ENCODE peak calls at places on chromosomes 11 and 22, in six cellular contexts. A is GM12878, I is Peyer's patch, B is IMR-90, S is transverse colon, Z is gastrocnemius medialis. V is an unnamed sample.

GRCh38 chr11:75369846-75370245 is 18.4 kb upstream of the ARRB1 start:
- DNase-seq in B (no peak), Z (peak), S (no peak), A (no peak), I (no peak), V (no peak)

GRCh38 chr11:94623120-94623735 is 56.1 kb downstream of the PIWIL4 start:
- DNase-seq in A (peak), I (no peak), Z (peak), S (peak), B (peak), V (peak)

GRCh38 chr11:16891964-16892363 is 122.2 kb downstream of the PLEKHA7 start:
- DNase-seq in A (no peak), Z (no peak), S (no peak), B (peak), I (no peak), V (no peak)

GRCh38 chr11:1823376-1824220 is 11.2 kb upstream of the SYT8 start:
- DNase-seq in B (no peak), I (no peak), S (no peak), A (no peak), Z (no peak), V (no peak)

GRCh38 chr22:38843201-38843715 is 570 bp downstream of the NPTXR start:
- DNase-seq in A (no peak), S (peak), B (peak), Z (no peak), I (peak), V (no peak)

GRCh38 chr11:69040581-69041260 is 8.0 kb upstream of the TPCN2 start:
- DNase-seq in S (no peak), B (peak), I (no peak), Z (no peak), A (no peak), V (no peak)

GRCh38 chr11:34791725-34792124 is 124.5 kb downstream of the APIP start:
- DNase-seq in A (no peak), I (no peak), B (no peak), Z (no peak), S (no peak), V (no peak)

GRCh38 chr11:92776676-92777075 is 192.8 kb upstream of the MTNR1B start:
- DNase-seq in B (no peak), Z (no peak), S (no peak), A (no peak), I (no peak), V (no peak)

GRCh38 chr11:67351275-67352005 is 1.9 kb downstream of the POLD4 start:
- DNase-seq in I (no peak), B (peak), S (peak), A (no peak), Z (peak), V (peak)

GRCh38 chr11:19191530-19192169 is 10.1 kb downstream of the CSRP3 start:
- DNase-seq in S (peak), A (no peak), I (no peak), B (no peak), Z (peak), V (no peak)

GRCh38 chr22:26709617-26710390 is 52.4 kb downstream of the MIAT start:
- DNase-seq in S (no peak), Z (no peak), B (peak), I (no peak), A (no peak), V (no peak)

GRCh38 chr11:69370984-69371709 is 77.2 kb downstream of the MYEOV start:
- DNase-seq in S (no peak), Z (no peak), I (no peak), A (no peak), B (no peak), V (peak)

GRCh38 chr11:128497057-128497957 is 90.1 kb downstream of the ETS1 start:
- DNase-seq in Z (peak), I (no peak), B (peak), A (peak), S (no peak), V (no peak)

GRCh38 chr11:104154296-104154695 is 9.7 kb downstream of the PDGFD start:
- DNase-seq in A (no peak), Z (no peak), B (no peak), S (no peak), I (no peak), V (no peak)

GRCh38 chr22:32987081-32987631 is 71.0 kb downstream of the SYN3 start:
- DNase-seq in S (no peak), I (no peak), A (no peak), B (no peak), Z (peak), V (no peak)

GRCh38 chr11:93100211-93100610 is 97.6 kb downstream of the SLC36A4 start:
- DNase-seq in A (no peak), I (no peak), S (no peak), Z (no peak), B (peak), V (no peak)

GRCh38 chr11:31806944-31807790 is 4.0 kb downstream of the PAX6 start:
- DNase-seq in S (no peak), I (no peak), B (no peak), Z (no peak), A (no peak), V (no peak)

GRCh38 chr11:475941-476340 is 25.9 kb downstream of the PTDSS2 start:
- DNase-seq in S (no peak), I (no peak), B (no peak), A (no peak), Z (no peak), V (no peak)

GRCh38 chr11:33329705-33330329 is 72.6 kb downstream of the HIPK3 start:
- DNase-seq in B (peak), I (no peak), S (peak), A (no peak), Z (peak), V (peak)

GRCh38 chr11:8079111-8079675 is 1.8 kb upstream of the TUB start:
- DNase-seq in I (no peak), Z (no peak), B (no peak), A (no peak), S (no peak), V (no peak)

GRCh38 chr11:8082391-8083087 is 1.5 kb downstream of the TUB start:
- DNase-seq in A (no peak), Z (no peak), S (no peak), B (no peak), I (no peak), V (no peak)

GRCh38 chr11:8081591-8082021 is 595 bp downstream of the TUB start:
- DNase-seq in A (no peak), B (peak), S (no peak), I (no peak), Z (no peak), V (no peak)

GRCh38 chr11:8080069-8080670 is 841 bp upstream of the TUB start:
- DNase-seq in I (no peak), Z (no peak), S (no peak), A (no peak), B (no peak), V (no peak)

GRCh38 chr11:8080674-8081590 is at the start of gene TUB:
- DNase-seq in Z (no peak), I (no peak), B (no peak), A (no peak), S (no peak), V (no peak)
- TF ChIP-seq POLR2A in Z (no peak), I (no peak), B (no peak), A (no peak), S (no peak), V (no peak)

GRCh38 chr11:114179234-114179941 is 116.8 kb upstream of the NNMT start:
- DNase-seq in B (no peak), I (peak), Z (peak), S (peak), A (no peak), V (peak)
- TF ChIP-seq CTCF in B (no peak), I (peak), Z (no peak), S (no peak), A (no peak), V (no peak)

DNA sequence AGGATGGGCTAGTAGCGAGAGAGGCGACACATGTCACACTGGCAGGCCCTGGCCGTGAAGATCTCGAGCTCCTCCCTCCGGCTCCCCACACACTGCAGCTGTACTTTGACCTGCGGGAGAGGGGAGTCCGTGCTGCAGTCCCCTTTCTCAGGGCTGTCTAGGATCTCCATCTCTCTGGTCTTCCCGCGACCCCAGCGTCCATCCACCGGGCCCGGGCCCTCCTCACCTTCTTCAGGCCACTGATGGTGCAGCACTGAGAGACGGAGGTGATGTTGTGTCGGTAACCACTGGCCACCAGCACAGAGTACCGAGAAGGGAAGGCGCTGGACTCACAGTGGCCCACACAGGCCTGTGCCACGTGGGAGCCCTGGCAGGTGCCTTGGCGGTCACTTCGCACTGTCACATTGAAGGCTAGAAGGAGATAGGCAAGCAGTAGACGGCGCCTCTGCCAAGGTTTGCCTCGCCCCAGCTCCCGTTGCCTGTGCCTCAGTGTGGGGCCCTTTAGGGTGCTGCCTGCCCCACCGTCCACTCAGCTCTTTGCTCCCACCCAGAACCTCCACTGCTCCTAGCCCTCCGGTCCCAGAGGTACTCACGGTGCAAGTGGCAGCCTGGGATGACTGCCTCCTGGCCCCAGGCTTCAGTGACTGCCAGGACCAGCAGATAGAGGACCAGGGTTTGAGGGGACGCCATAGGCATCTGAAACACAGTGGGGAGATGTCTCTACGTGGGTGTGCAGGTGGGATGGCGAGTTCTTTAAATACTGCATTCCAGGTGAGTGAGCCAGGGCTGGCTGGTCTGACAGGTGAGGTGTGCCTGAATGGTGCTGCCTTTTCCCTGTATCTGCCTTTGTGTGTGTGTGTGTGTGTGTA is 694 bp downstream of the GPHA2 start:
- DNase-seq in S (no peak), A (no peak), Z (no peak), B (no peak), I (no peak), V (peak)
- H3K4me3 ChIP-seq in S (no peak), A (no peak), Z (no peak), B (no peak), I (no peak), V (no peak)

GRCh38 chr11:47242596-47243192 is 5.9 kb downstream of the ACP2 start:
- DNase-seq in Z (no peak), I (no peak), B (no peak), S (no peak), A (no peak), V (no peak)
- TF ChIP-seq POLR2A in Z (no peak), I (no peak), B (no peak), S (no peak), A (peak), V (no peak)

GRCh38 chr22:30755760-30756124 is 61.1 kb downstream of the OSBP2 start:
- DNase-seq in I (no peak), A (no peak), B (no peak), Z (no peak), S (no peak), V (no peak)
- TF ChIP-seq CTCF in I (no peak), A (no peak), B (no peak), Z (no peak), S (no peak), V (no peak)

GRCh38 chr11:14904745-14905103 is 12.7 kb upstream of the CYP2R1 start:
- DNase-seq in S (peak), B (peak), I (peak), Z (peak), A (no peak), V (peak)
- H3K4me3 ChIP-seq in S (peak), B (peak), I (peak), Z (peak), A (peak), V (peak)

GRCh38 chr11:12478743-12479142 is 101.4 kb downstream of the PARVA start:
- DNase-seq in A (no peak), S (no peak), Z (no peak), B (peak), I (no peak), V (no peak)
- TF ChIP-seq POLR2A in A (no peak), S (no peak), Z (no peak), B (no peak), I (no peak), V (no peak)

DNA sequence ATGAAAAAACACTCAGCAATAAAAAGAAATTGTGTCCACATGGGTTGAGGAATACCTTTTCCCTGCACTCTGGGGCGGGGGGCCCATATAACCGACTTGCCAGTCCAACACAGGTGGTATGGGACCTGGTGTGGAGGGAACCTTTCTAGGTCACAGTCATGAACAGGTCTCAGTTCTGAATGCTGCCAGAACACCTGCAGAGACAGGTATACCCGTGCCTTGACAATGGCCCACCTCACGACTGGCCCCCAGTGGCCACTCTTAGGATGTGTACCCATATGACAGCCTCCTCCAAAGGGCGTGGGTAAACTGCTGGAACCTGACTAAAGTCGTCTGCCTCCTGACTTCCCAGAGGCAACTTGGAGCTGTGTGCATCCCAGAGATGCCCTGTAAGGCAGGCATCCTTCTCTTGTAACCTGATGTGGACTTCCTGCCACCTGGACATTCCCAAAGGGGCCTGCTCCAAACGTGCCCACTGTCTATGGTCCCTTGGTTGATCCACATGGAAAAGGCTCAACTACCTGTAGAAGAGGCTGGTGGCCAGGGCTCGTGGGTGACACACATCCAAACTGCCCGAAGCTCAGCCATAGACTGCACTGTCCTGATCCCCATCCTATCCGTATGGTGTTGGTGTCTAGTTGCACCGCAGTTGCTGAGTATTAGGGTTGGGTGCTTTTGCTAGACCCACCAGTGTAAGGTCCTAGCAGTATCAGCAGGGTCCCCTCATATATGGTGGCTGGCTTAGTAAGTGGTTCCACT is 859.3 kb downstream of the BRD1 start:
- DNase-seq in I (peak), S (peak), B (no peak), A (no peak), Z (no peak), V (peak)
- TF ChIP-seq CTCF in I (peak), S (peak), B (no peak), A (no peak), Z (no peak), V (no peak)

GRCh38 chr11:111982532-111983186 is 42.5 kb upstream of the DLAT start:
- DNase-seq in I (no peak), S (no peak), A (no peak), B (no peak), Z (no peak), V (no peak)

GRCh38 chr11:111981270-111981669 is 43.9 kb upstream of the DLAT start:
- DNase-seq in I (no peak), A (no peak), S (no peak), B (no peak), Z (no peak), V (no peak)

GRCh38 chr11:111983187-111983986 is 41.8 kb upstream of the DLAT start:
- DNase-seq in Z (no peak), B (peak), A (no peak), I (no peak), S (peak), V (no peak)

GRCh38 chr11:111980062-111980461 is 42.9 kb downstream of the DIXDC1 start:
- DNase-seq in I (no peak), Z (no peak), S (no peak), A (no peak), B (no peak), V (no peak)

DNA sequence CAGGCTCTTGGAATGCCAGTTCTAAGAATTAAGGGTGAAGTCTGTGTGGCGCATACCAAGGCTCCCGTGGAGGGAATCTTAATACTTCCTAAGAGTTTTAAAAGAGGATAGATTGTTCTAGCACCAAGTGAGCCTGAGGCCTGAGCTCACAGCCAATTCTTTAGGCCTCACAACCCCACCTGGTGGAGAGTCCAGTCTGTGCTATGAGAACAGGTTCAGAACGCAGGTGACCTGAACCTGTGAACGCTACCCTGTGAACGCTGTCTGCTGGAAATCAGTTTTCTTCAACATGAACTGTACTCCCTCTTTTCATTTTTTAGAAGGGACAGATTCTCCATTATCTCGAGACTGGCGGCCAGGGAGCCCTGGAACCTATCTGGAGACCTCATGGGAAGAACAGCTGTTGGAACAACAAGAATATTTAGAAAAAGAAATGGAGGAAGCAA is 43.2 kb upstream of the DLAT start:
- DNase-seq in B (peak), Z (peak), I (peak), S (peak), A (peak), V (peak)
- H3K4me3 ChIP-seq in B (no peak), Z (no peak), I (peak), S (peak), A (no peak), V (no peak)

DNA sequence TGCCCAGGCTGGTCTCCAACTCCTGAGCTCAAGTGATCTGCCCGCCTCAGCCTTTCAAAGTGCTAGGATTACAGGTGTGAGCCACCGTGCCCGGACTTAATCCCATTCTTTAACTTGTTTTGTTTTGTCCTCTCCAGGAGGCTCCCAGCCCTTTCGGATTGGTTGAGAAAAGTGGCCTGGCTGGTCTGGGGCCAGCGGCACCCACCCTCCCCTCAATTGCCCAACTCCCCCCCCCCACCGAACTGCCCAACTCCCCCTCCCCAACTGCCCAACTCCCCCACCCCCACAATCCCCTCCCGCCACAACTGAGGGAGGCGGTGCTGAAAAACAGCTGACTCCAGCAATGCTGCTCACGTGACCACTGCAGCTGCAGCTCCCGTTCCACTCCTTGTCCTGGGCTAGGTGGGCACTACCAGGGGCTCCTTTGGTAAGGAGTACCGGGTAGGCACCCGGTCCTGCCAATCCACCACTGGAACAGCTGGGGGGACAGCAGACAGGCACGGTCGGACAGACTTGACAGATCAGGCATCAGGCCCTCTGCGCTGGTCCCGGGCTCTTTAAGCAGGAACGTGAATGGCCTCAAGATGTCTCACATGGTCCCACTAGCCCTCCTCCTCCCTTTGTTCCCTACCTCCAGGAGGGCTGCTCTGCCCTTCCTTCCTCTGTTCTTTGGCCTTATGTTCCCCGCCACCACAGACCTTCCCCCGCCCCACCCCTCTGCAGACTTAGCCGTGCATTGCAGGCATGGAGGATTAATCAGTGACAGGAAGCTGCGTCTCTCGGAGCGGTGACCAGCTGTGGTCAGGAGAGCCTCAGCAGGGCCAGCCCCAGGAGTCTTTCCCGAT is at the start of gene TCN2:
- DNase-seq in A (no peak), S (peak), Z (peak), B (peak), I (peak), V (peak)
- TF ChIP-seq POLR2A in A (peak), S (peak), Z (peak), B (no peak), I (peak), V (no peak)